ENCODE peak calls at places on chromosomes 16 and 17, in four cellular contexts. H, N, O and G are unnamed samples.

GRCh38 chr17:66830451-66830850 is 4.5 kb upstream of the CACNG5 start:
- DNase-seq in H (no peak), N (no peak), O (no peak), G (no peak)

GRCh38 chr16:9957433-9957832 is 224.8 kb downstream of the GRIN2A start:
- DNase-seq in O (no peak), N (no peak), H (no peak), G (no peak)

GRCh38 chr17:57966875-57967274 is 11.7 kb upstream of the CUEDC1 start:
- DNase-seq in H (no peak), N (no peak), O (no peak), G (no peak)

GRCh38 chr17:63914471-63914870 is 3.4 kb upstream of the CSHL1 start:
- DNase-seq in H (no peak), N (no peak), O (no peak), G (no peak)

GRCh38 chr16:56281256-56281805 is 90.0 kb downstream of the GNAO1 start:
- DNase-seq in O (peak), H (no peak), N (no peak), G (no peak)

GRCh38 chr17:28379814-28380571 is 8.5 kb downstream of the SARM1 start:
- DNase-seq in O (no peak), H (no peak), N (no peak), G (peak)

GRCh38 chr16:23079683-23080221 is 69.5 kb downstream of the USP31 start:
- DNase-seq in O (no peak), N (no peak), H (no peak), G (no peak)

GRCh38 chr17:17176341-17176740 is 29.8 kb downstream of the PLD6 start:
- DNase-seq in O (no peak), N (no peak), H (no peak), G (no peak)

GRCh38 chr17:31293586-31293985 is 3.5 kb downstream of the OMG start:
- DNase-seq in N (no peak), O (no peak), H (no peak), G (no peak)

GRCh38 chr17:71409137-71409536 is 711.7 kb upstream of the SOX9 start:
- DNase-seq in O (no peak), H (no peak), N (no peak), G (no peak)

GRCh38 chr16:31008154-31008950 is 2.1 kb downstream of the STX1B start:
- DNase-seq in H (no peak), O (no peak), N (no peak), G (no peak)
- TF ChIP-seq SPI1 in H (no peak), O (no peak), N (no peak), G (no peak)

GRCh38 chr17:42675348-42675983 is 1.3 kb downstream of the PLEKHH3 start:
- DNase-seq in O (no peak), H (no peak), N (no peak), G (no peak)

GRCh38 chr17:42677921-42678781 is 1.4 kb upstream of the PLEKHH3 start:
- DNase-seq in H (peak), N (no peak), O (peak), G (peak)

GRCh38 chr17:42675984-42676423 is 790 bp downstream of the PLEKHH3 start:
- DNase-seq in N (no peak), H (no peak), O (peak), G (no peak)

GRCh38 chr17:42677012-42677857 is 441 bp upstream of the PLEKHH3 start:
- DNase-seq in O (peak), N (peak), H (peak), G (peak)

DNA sequence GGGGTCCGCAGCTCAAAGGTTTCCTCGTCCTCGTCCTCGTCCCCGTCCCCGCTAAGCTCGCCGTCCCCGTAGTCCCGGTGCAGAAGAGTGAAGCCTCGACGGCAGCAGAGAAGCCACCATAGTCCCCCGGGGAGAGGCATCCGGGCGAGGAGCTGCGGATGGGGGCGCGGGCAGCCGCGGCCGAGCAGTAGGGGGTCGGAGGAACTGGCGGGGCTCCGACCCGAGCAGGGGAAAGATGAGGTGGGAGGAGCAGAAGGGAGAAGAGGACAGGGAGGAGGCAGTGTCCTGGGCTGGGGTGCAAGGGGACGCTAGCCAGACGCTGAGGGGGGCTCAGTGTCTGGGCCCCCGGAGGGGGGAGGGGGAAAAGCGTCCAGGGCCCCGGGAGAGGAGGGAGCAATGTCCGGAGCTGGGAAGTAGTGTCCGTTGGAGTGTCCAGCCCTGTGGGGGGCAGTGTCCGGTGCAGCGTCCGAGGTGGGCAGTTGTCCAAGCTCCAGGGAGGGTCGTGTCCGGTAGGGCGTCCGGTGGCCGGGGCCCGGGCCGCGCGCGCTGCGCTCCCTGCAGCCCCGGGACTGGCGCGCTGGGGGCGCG is at the start of gene PLEKHH3:
- DNase-seq in H (no peak), O (no peak), N (no peak), G (no peak)
- TF ChIP-seq SPI1 in H (no peak), O (no peak), N (no peak), G (no peak)

GRCh38 chr17:79619636-79620206 is 8.9 kb upstream of the RBFOX3 start:
- DNase-seq in H (no peak), O (no peak), N (no peak), G (no peak)
- TF ChIP-seq SPI1 in H (no peak), O (no peak), N (no peak), G (no peak)

DNA sequence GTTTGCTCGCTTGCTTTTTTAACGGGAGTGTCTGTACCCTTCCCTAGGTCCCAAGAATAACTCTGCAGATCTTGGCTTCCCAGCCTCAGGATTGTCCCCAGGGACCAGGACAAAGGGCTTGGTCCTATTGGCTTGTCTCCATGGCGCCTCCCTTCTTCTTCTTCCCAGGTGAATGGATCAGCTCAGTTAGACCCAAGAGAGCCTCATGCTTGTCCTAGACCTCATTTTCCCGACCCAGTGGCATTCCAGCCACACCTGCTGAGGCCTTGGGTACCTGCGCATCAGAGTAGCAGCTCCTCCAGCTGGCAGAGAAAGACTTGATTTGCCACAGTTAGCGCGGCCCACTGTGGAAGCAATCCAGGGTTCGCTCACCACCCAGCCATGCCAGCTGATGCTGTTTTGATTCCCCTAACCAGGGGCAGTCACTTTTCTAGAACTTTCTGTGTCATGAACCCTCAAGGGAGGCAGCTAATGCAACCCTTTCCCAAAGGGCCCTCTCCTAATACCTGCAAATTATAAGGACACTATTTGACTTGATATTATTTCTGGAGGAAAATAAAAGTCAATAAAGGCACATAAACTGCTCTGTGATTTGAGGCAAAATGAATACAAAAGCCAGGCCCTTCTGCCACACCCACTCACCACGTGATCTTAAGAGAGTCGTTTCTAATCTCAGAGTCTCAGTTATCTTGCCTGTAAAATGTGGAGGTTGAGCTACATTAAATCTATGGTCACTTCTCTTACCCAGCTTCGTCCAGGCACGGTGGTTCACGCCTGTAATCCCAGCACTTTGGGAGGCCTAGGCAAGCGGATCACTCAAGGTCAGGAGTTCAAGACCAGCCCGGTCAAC is 13.9 kb downstream of the GPR142 start:
- DNase-seq in H (no peak), N (no peak), O (no peak), G (no peak)
- TF ChIP-seq SPI1 in H (no peak), N (no peak), O (no peak), G (no peak)

GRCh38 chr17:74671031-74671771 is 41.5 kb downstream of the CD300LF start:
- DNase-seq in N (no peak), H (peak), O (peak), G (peak)
- TF ChIP-seq SPI1 in N (no peak), H (no peak), O (no peak), G (no peak)

GRCh38 chr16:88781140-88782077 is 3.6 kb downstream of the PIEZO1 start:
- DNase-seq in O (peak), N (no peak), H (no peak), G (no peak)
- TF ChIP-seq SPI1 in O (peak), N (peak), H (peak), G (peak)